ENCODE peak calls at places on chromosome 14, in seven cellular contexts. O, W, H, Y, P, C and L are unnamed samples.

GRCh38 chr14:22587247-22587646 is 1.8 kb downstream of the DAD1 start:
- DNase-seq in O (no peak), W (no peak), H (no peak), Y (no peak), P (no peak), C (no peak), L (no peak)

GRCh38 chr14:70670992-70671651 is 29.4 kb downstream of the TTC9 start:
- DNase-seq in O (no peak), W (no peak), H (no peak), Y (no peak), P (no peak), C (no peak), L (no peak)

GRCh38 chr14:68232643-68233055 is 413.1 kb downstream of the RAD51B start:
- DNase-seq in O (no peak), W (no peak), H (peak), Y (peak), P (peak), C (no peak), L (no peak)

GRCh38 chr14:68947802-68948201 is 31.3 kb downstream of the ACTN1 start:
- DNase-seq in O (no peak), W (no peak), H (no peak), Y (no peak), P (no peak), C (peak), L (peak)

GRCh38 chr14:51395361-51395849 is 155.4 kb downstream of the TMX1 start:
- DNase-seq in O (peak), W (peak), H (no peak), Y (no peak), P (no peak), C (peak), L (peak)

GRCh38 chr14:67636361-67636919 is 16.7 kb downstream of the ARG2 start:
- DNase-seq in O (no peak), W (no peak), H (no peak), Y (no peak), P (no peak), C (no peak), L (no peak)

GRCh38 chr14:76918176-76918750 is 92.1 kb downstream of the LRRC74A start:
- DNase-seq in O (no peak), W (no peak), H (no peak), Y (peak), P (no peak), C (peak), L (peak)

GRCh38 chr14:100730530-100730929 is 3.8 kb downstream of the DLK1 start:
- DNase-seq in O (no peak), W (no peak), H (no peak), Y (no peak), P (no peak), C (no peak), L (no peak)

GRCh38 chr14:51630987-51631386 is 20.7 kb upstream of the FRMD6 start:
- DNase-seq in O (no peak), W (no peak), H (no peak), Y (no peak), P (no peak), C (no peak), L (no peak)

GRCh38 chr14:105168979-105169507 is 467 bp upstream of the JAG2 start:
- DNase-seq in O (peak), W (peak), H (no peak), Y (no peak), P (peak), C (peak), L (peak)

GRCh38 chr14:65627315-65627714 is 214.8 kb downstream of the FUT8 start:
- DNase-seq in O (no peak), W (no peak), H (no peak), Y (peak), P (no peak), C (no peak), L (no peak)

GRCh38 chr14:33567003-33567735 is 383.7 kb downstream of the EGLN3 start:
- DNase-seq in O (no peak), W (no peak), H (no peak), Y (no peak), P (no peak), C (no peak), L (no peak)

GRCh38 chr14:31122098-31122611 is 85.4 kb downstream of the HECTD1 start:
- DNase-seq in O (no peak), W (no peak), H (no peak), Y (no peak), P (no peak), C (no peak), L (no peak)

GRCh38 chr14:65296876-65297275 is 115.7 kb upstream of the FUT8 start:
- DNase-seq in O (no peak), W (no peak), H (no peak), Y (no peak), P (no peak), C (no peak), L (no peak)

GRCh38 chr14:100031506-100032281 is 33.5 kb upstream of the EVL start:
- DNase-seq in O (no peak), W (no peak), H (no peak), Y (peak), P (no peak), C (no peak), L (no peak)

GRCh38 chr14:94180655-94181271 is 6.6 kb downstream of the PPP4R4 start:
- DNase-seq in O (no peak), W (no peak), H (no peak), Y (no peak), P (peak), C (no peak), L (no peak)